ENCODE peak calls at places on chromosomes 12 and 14, in eight cellular contexts. One of them, this sample, is unnamed.

GRCh38 chr14:49549881-49550280 is 36.3 kb downstream of the RPS29 start:
- DNase-seq in tibial artery: no peak
- DNase-seq in lung microvascular endothelial cell: no peak
- DNase-seq in posterior vena cava: no peak
- DNase-seq in HS-5: peak; percentile 51
- DNase-seq in GM06990: no peak
- DNase-seq in KBM-7: no peak
- DNase-seq in effector CD4-positive, alpha-beta T cell: no peak
- DNase-seq in this sample: no peak

GRCh38 chr14:77213657-77214016 is 32.0 kb downstream of the TMEM63C start:
- DNase-seq in GM06990: no peak
- DNase-seq in tibial artery: no peak
- DNase-seq in effector CD4-positive, alpha-beta T cell: no peak
- DNase-seq in KBM-7: no peak
- DNase-seq in lung microvascular endothelial cell: no peak
- DNase-seq in HS-5: no peak
- DNase-seq in posterior vena cava: peak; percentile 37
- DNase-seq in this sample: no peak

GRCh38 chr12:109445224-109445623 is 31.9 kb downstream of the KCTD10 start:
- DNase-seq in tibial artery: no peak
- DNase-seq in lung microvascular endothelial cell: no peak
- DNase-seq in GM06990: no peak
- DNase-seq in posterior vena cava: no peak
- DNase-seq in HS-5: no peak
- DNase-seq in effector CD4-positive, alpha-beta T cell: no peak
- DNase-seq in KBM-7: no peak
- DNase-seq in this sample: no peak

GRCh38 chr14:98444077-98444476 is 827.9 kb downstream of the BCL11B start:
- DNase-seq in HS-5: no peak
- DNase-seq in KBM-7: no peak
- DNase-seq in posterior vena cava: no peak
- DNase-seq in tibial artery: no peak
- DNase-seq in effector CD4-positive, alpha-beta T cell: peak; percentile 11
- DNase-seq in lung microvascular endothelial cell: no peak
- DNase-seq in GM06990: no peak
- DNase-seq in this sample: peak; percentile 4

GRCh38 chr12:79555006-79555925 is 135.5 kb downstream of the PAWR start:
- DNase-seq in HS-5: peak; percentile 22
- DNase-seq in KBM-7: peak; percentile 35
- DNase-seq in effector CD4-positive, alpha-beta T cell: no peak
- DNase-seq in GM06990: no peak
- DNase-seq in lung microvascular endothelial cell: peak; percentile 75
- DNase-seq in tibial artery: no peak
- DNase-seq in posterior vena cava: no peak
- DNase-seq in this sample: no peak

GRCh38 chr14:31994391-31995033 is 82.6 kb upstream of the ARHGAP5 start:
- DNase-seq in lung microvascular endothelial cell: no peak
- DNase-seq in effector CD4-positive, alpha-beta T cell: no peak
- DNase-seq in HS-5: no peak
- DNase-seq in posterior vena cava: no peak
- DNase-seq in KBM-7: no peak
- DNase-seq in tibial artery: no peak
- DNase-seq in GM06990: no peak
- DNase-seq in this sample: no peak

GRCh38 chr12:121330692-121331091 is 21.5 kb downstream of the ANAPC5 start:
- DNase-seq in HS-5: no peak
- DNase-seq in effector CD4-positive, alpha-beta T cell: no peak
- DNase-seq in lung microvascular endothelial cell: no peak
- DNase-seq in tibial artery: no peak
- DNase-seq in KBM-7: no peak
- DNase-seq in GM06990: no peak
- DNase-seq in posterior vena cava: no peak
- DNase-seq in this sample: no peak

GRCh38 chr12:23631991-23632390 is 317.5 kb downstream of the SOX5 start:
- DNase-seq in tibial artery: no peak
- DNase-seq in GM06990: no peak
- DNase-seq in posterior vena cava: no peak
- DNase-seq in effector CD4-positive, alpha-beta T cell: no peak
- DNase-seq in lung microvascular endothelial cell: no peak
- DNase-seq in HS-5: no peak
- DNase-seq in KBM-7: no peak
- DNase-seq in this sample: no peak

GRCh38 chr12:81811066-81811777 is 52.1 kb upstream of the PPFIA2 start:
- DNase-seq in posterior vena cava: no peak
- DNase-seq in GM06990: no peak
- DNase-seq in lung microvascular endothelial cell: no peak
- DNase-seq in effector CD4-positive, alpha-beta T cell: no peak
- DNase-seq in HS-5: no peak
- DNase-seq in tibial artery: peak; percentile 31
- DNase-seq in KBM-7: no peak
- DNase-seq in this sample: no peak

GRCh38 chr12:120720234-120720968 is 5.2 kb upstream of the ACADS start:
- DNase-seq in GM06990: no peak
- DNase-seq in tibial artery: peak; percentile 41
- DNase-seq in posterior vena cava: no peak
- DNase-seq in HS-5: peak; percentile 35
- DNase-seq in effector CD4-positive, alpha-beta T cell: no peak
- DNase-seq in lung microvascular endothelial cell: peak; percentile 18
- DNase-seq in KBM-7: no peak
- DNase-seq in this sample: no peak

GRCh38 chr14:29803045-29803444 is 124.6 kb downstream of the PRKD1 start:
- DNase-seq in GM06990: no peak
- DNase-seq in KBM-7: no peak
- DNase-seq in posterior vena cava: no peak
- DNase-seq in tibial artery: no peak
- DNase-seq in HS-5: no peak
- DNase-seq in lung microvascular endothelial cell: no peak
- DNase-seq in effector CD4-positive, alpha-beta T cell: no peak
- DNase-seq in this sample: no peak

GRCh38 chr12:120536064-120536791 is 2.1 kb downstream of the RNF10 start:
- DNase-seq in tibial artery: no peak
- DNase-seq in HS-5: no peak
- DNase-seq in posterior vena cava: no peak
- DNase-seq in GM06990: no peak
- DNase-seq in lung microvascular endothelial cell: no peak
- DNase-seq in KBM-7: no peak
- DNase-seq in effector CD4-positive, alpha-beta T cell: peak; percentile 24
- DNase-seq in this sample: peak; percentile 13

GRCh38 chr12:31117203-31118011 is 43.7 kb downstream of the DDX11 start:
- DNase-seq in lung microvascular endothelial cell: peak; percentile 35
- DNase-seq in GM06990: peak; percentile 55
- DNase-seq in tibial artery: no peak
- DNase-seq in KBM-7: peak; percentile 63
- DNase-seq in HS-5: no peak
- DNase-seq in effector CD4-positive, alpha-beta T cell: peak; percentile 43
- DNase-seq in posterior vena cava: no peak
- DNase-seq in this sample: peak; percentile 77

GRCh38 chr14:57749267-57749666 is 116.6 kb downstream of the SLC35F4 start:
- DNase-seq in GM06990: no peak
- DNase-seq in posterior vena cava: no peak
- DNase-seq in tibial artery: no peak
- DNase-seq in lung microvascular endothelial cell: peak; percentile 13
- DNase-seq in KBM-7: no peak
- DNase-seq in HS-5: peak; percentile 15
- DNase-seq in effector CD4-positive, alpha-beta T cell: no peak
- DNase-seq in this sample: no peak

GRCh38 chr12:14774944-14775651 is 28.2 kb downstream of the WBP11 start:
- DNase-seq in effector CD4-positive, alpha-beta T cell: peak; percentile 7
- DNase-seq in HS-5: peak; percentile 69
- DNase-seq in GM06990: peak; percentile 58
- DNase-seq in posterior vena cava: peak; percentile 84
- DNase-seq in lung microvascular endothelial cell: peak; percentile 68
- DNase-seq in tibial artery: peak; percentile 40
- DNase-seq in KBM-7: peak; percentile 70
- DNase-seq in this sample: peak; percentile 52

GRCh38 chr14:95858893-95859292 is 17.7 kb upstream of the TUNAR start:
- DNase-seq in HS-5: no peak
- DNase-seq in effector CD4-positive, alpha-beta T cell: no peak
- DNase-seq in lung microvascular endothelial cell: no peak
- DNase-seq in GM06990: no peak
- DNase-seq in posterior vena cava: no peak
- DNase-seq in tibial artery: no peak
- DNase-seq in KBM-7: no peak
- DNase-seq in this sample: no peak

GRCh38 chr12:121893901-121894540 is 5.4 kb downstream of the PSMD9 start:
- DNase-seq in posterior vena cava: no peak
- DNase-seq in tibial artery: no peak
- DNase-seq in lung microvascular endothelial cell: peak; percentile 77
- DNase-seq in KBM-7: no peak
- DNase-seq in GM06990: no peak
- DNase-seq in effector CD4-positive, alpha-beta T cell: no peak
- DNase-seq in HS-5: no peak
- DNase-seq in this sample: no peak

GRCh38 chr14:70988452-70988851 is 81.2 kb downstream of the PCNX1 start:
- DNase-seq in GM06990: no peak
- DNase-seq in tibial artery: no peak
- DNase-seq in posterior vena cava: no peak
- DNase-seq in effector CD4-positive, alpha-beta T cell: no peak
- DNase-seq in lung microvascular endothelial cell: no peak
- DNase-seq in HS-5: no peak
- DNase-seq in KBM-7: peak; percentile 36
- DNase-seq in this sample: no peak

GRCh38 chr14:51873221-51873893 is 12.9 kb downstream of the GNG2 start:
- DNase-seq in KBM-7: no peak
- DNase-seq in effector CD4-positive, alpha-beta T cell: no peak
- DNase-seq in tibial artery: no peak
- DNase-seq in lung microvascular endothelial cell: peak; percentile 93
- DNase-seq in GM06990: peak; percentile 82
- DNase-seq in posterior vena cava: no peak
- DNase-seq in HS-5: peak; percentile 75
- DNase-seq in this sample: no peak

GRCh38 chr12:112979281-112979680 is 962 bp downstream of the OAS2 start:
- DNase-seq in lung microvascular endothelial cell: peak; percentile 17
- DNase-seq in effector CD4-positive, alpha-beta T cell: no peak
- DNase-seq in tibial artery: peak; percentile 35
- DNase-seq in KBM-7: no peak
- DNase-seq in posterior vena cava: no peak
- DNase-seq in GM06990: peak; percentile 46
- DNase-seq in HS-5: no peak
- DNase-seq in this sample: no peak

GRCh38 chr14:76219873-76220272 is 68.2 kb downstream of the GPATCH2L start:
- DNase-seq in GM06990: no peak
- DNase-seq in HS-5: no peak
- DNase-seq in tibial artery: no peak
- DNase-seq in KBM-7: no peak
- DNase-seq in posterior vena cava: no peak
- DNase-seq in effector CD4-positive, alpha-beta T cell: no peak
- DNase-seq in lung microvascular endothelial cell: no peak
- DNase-seq in this sample: no peak

GRCh38 chr14:30214456-30215090 is 286.9 kb upstream of the PRKD1 start:
- DNase-seq in GM06990: no peak
- DNase-seq in posterior vena cava: no peak
- DNase-seq in KBM-7: peak; percentile 57
- DNase-seq in lung microvascular endothelial cell: peak; percentile 83
- DNase-seq in HS-5: peak; percentile 51
- DNase-seq in tibial artery: no peak
- DNase-seq in effector CD4-positive, alpha-beta T cell: no peak
- DNase-seq in this sample: no peak

This sample was measured in CD8-positive, alpha-beta memory T cell.